ENCODE peak calls at places on chromosomes 4 and X, in seven cellular contexts. D, K, G, E, V, O and M are unnamed samples.

GRCh38 chr4:67327245-67327860 is 217.9 kb downstream of the CENPC start:
- DNase-seq in D (no peak), G (peak; percentile 73), K (peak; percentile 64), E (no peak), V (peak; percentile 79), O (peak; percentile 55), M (peak; percentile 9)

GRCh38 chr4:38753021-38753806 is 29.6 kb downstream of the TLR10 start:
- DNase-seq in G (peak; percentile 100), E (peak; percentile 78), V (peak; percentile 73), K (peak; percentile 86), D (peak; percentile 38), O (peak; percentile 98), M (peak; percentile 93)

GRCh38 chr4:181536753-181537434 is 706.3 kb upstream of the TENM3 start:
- DNase-seq in D (no peak), E (no peak), K (no peak), V (no peak), G (no peak), O (no peak), M (no peak)

GRCh38 chrX:130704053-130705038 is 198.7 kb downstream of the ENOX2 start:
- DNase-seq in V (no peak), K (peak; percentile 24), O (peak; percentile 44), D (no peak), E (no peak), G (peak; percentile 63), M (no peak)

GRCh38 chr4:10140866-10141759 is 24.5 kb upstream of the WDR1 start:
- DNase-seq in G (no peak), K (no peak), D (no peak), V (no peak), E (no peak), O (no peak), M (no peak)

GRCh38 chr4:28558871-28559270 is 1698.2 kb downstream of the STIM2 start:
- DNase-seq in O (no peak), G (no peak), V (no peak), E (no peak), K (peak; percentile 51), D (no peak), M (no peak)

GRCh38 chrX:94914235-94914634 is 1240.2 kb downstream of the FAM133A start:
- DNase-seq in O (no peak), V (no peak), E (no peak), D (no peak), K (no peak), G (no peak), M (no peak)

GRCh38 chr4:108175966-108176365 is 7.2 kb upstream of the LEF1 start:
- DNase-seq in D (no peak), E (no peak), K (no peak), G (no peak), V (no peak), O (no peak), M (no peak)

GRCh38 chrX:152819732-152820131 is 10.8 kb downstream of the CETN2 start:
- DNase-seq in D (no peak), G (peak; percentile 10), V (no peak), K (peak; percentile 72), O (peak; percentile 75), E (no peak), M (no peak)

GRCh38 chr4:140330311-140330900 is 43.0 kb upstream of the SCOC start:
- DNase-seq in D (no peak), O (peak; percentile 61), E (no peak), V (peak; percentile 23), K (peak; percentile 59), G (peak; percentile 63), M (no peak)

GRCh38 chr4:110091426-110091825 is 107.0 kb downstream of the ELOVL6 start:
- DNase-seq in E (no peak), G (peak; percentile 64), D (no peak), K (peak; percentile 85), V (peak; percentile 83), O (peak; percentile 81), M (peak; percentile 28)

GRCh38 chrX:1384738-1385250 is 7.1 kb downstream of the SLC25A6 start:
- DNase-seq in D (no peak), O (no peak), G (no peak), V (no peak), K (no peak), E (no peak), M (no peak)

GRCh38 chr4:168541608-168541953 is 44.7 kb downstream of the PALLD start:
- DNase-seq in E (no peak), D (no peak), O (peak; percentile 85), K (peak; percentile 74), V (peak; percentile 48), G (peak; percentile 42), M (no peak)

GRCh38 chr4:1492636-1493539 is 86.6 kb upstream of the NKX1-1 start:
- DNase-seq in E (no peak), G (no peak), K (no peak), V (no peak), O (no peak), D (no peak), M (no peak)

GRCh38 chr4:86220137-86220536 is 139.7 kb downstream of the MAPK10 start:
- DNase-seq in K (peak; percentile 83), D (no peak), G (peak; percentile 68), V (peak; percentile 36), O (peak; percentile 90), E (no peak), M (no peak)

GRCh38 chr4:86218721-86219481 is 141.0 kb downstream of the MAPK10 start:
- DNase-seq in V (peak; percentile 6), D (no peak), E (no peak), O (peak; percentile 77), K (peak; percentile 75), G (peak; percentile 89), M (no peak)

GRCh38 chr4:86221076-86221475 is 138.8 kb downstream of the MAPK10 start:
- DNase-seq in K (no peak), G (no peak), E (no peak), V (no peak), O (no peak), D (no peak), M (no peak)

GRCh38 chr4:86223472-86223871 is 136.4 kb downstream of the MAPK10 start:
- DNase-seq in K (peak; percentile 52), O (peak; percentile 63), E (no peak), G (peak; percentile 67), D (no peak), V (peak; percentile 8), M (no peak)
- TF ChIP-seq CTCF in K (peak; percentile 72), O (peak; percentile 70), E (no peak), G (peak; percentile 70), D (no peak), V (peak; percentile 35), M (peak; percentile 56)

GRCh38 chr4:113355550-113356371 is 306.3 kb downstream of the ANK2 start:
- DNase-seq in D (no peak), K (peak; percentile 82), G (peak; percentile 94), V (peak; percentile 45), E (peak; percentile 22), O (peak; percentile 96), M (peak; percentile 23)
- TF ChIP-seq CTCF in D (no peak), K (peak; percentile 16), G (no peak), V (no peak), E (peak; percentile 13), O (peak; percentile 26), M (no peak)

DNA sequence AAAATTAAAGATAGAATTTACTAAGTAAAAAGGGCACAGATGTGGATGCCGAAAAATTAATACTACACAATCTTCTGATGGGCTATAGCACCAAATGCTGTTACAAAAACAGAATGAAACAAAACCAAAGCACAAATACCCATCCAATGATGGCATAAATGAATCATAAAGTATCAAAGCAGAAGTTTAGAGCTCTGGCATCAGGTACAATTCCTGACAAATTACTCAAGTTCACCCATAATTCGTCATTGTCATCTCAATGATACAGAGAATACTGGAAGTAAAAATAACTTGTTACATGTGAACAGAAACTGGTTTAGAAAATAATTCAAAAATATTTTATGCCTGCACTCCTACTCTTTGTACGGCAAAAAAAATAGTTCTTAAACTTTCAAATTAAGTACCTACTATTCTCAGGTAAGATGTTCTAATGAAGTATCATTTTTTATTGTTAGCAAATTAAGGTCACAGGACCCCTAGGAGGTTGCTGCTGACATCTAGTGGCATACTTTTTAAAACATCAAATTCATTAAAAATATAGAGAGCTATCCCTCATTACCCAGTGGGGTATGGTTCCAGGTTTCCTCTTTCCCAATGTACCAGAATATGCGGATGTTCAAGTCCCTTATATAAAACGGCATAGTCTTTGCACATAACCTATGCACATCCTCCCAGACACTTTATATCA is 126.1 kb downstream of the INPP4B start:
- DNase-seq in D (no peak), V (peak; percentile 65), G (peak; percentile 45), E (no peak), K (peak; percentile 83), O (peak; percentile 40), M (no peak)
- TF ChIP-seq CTCF in D (peak; percentile 15), V (peak; percentile 69), G (peak; percentile 49), E (peak; percentile 63), K (peak; percentile 44), O (peak; percentile 50), M (peak; percentile 53)

GRCh38 chr4:161498155-161498554 is 665.6 kb downstream of the FSTL5 start:
- DNase-seq in E (no peak), G (no peak), O (no peak), V (no peak), D (no peak), K (no peak), M (no peak)
- TF ChIP-seq CTCF in E (no peak), G (no peak), O (no peak), V (no peak), D (no peak), K (no peak), M (no peak)

GRCh38 chr4:124202106-124202505 is 510.4 kb downstream of the ANKRD50 start:
- DNase-seq in O (peak; percentile 70), G (peak; percentile 78), K (peak; percentile 22), E (peak; percentile 14), D (no peak), V (no peak), M (no peak)
- TF ChIP-seq CTCF in O (peak; percentile 45), G (peak; percentile 31), K (peak; percentile 49), E (peak; percentile 39), D (no peak), V (no peak), M (no peak)

GRCh38 chr4:126628933-126629332 is 1003.8 kb upstream of the INTU start:
- DNase-seq in G (no peak), V (no peak), O (no peak), D (no peak), K (no peak), E (no peak), M (no peak)

GRCh38 chr4:126630171-126630570 is 1002.6 kb upstream of the INTU start:
- DNase-seq in V (no peak), D (no peak), E (no peak), O (peak; percentile 35), K (no peak), G (peak; percentile 38), M (no peak)

DNA sequence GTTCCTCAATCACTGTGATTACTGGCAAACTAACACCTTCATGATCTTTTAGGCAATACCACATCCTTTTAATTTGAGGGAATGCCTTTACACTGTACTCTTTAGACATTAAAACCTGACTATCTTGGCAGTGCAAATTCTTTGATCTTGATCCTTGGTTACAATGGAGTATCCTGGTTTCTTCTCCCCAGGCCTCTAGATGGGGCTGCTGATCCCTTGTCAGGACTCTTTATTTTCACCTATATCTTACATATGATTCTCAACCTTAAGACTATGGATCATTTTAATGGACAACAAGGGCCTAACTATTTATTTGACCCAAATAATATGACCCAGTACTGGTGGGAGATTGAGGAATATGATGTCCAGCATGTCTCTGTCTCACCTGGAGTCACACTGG is 1005.5 kb upstream of the INTU start:
- DNase-seq in O (peak; percentile 50), G (peak; percentile 49), D (no peak), K (peak; percentile 55), E (no peak), V (peak; percentile 31), M (no peak)
- TF ChIP-seq CTCF in O (peak; percentile 68), G (peak; percentile 75), D (no peak), K (peak; percentile 86), E (peak; percentile 46), V (no peak), M (peak; percentile 45)